ENCODE peak calls at places on chromosomes 6 and 20, in four cellular contexts. O, Z, P and R are unnamed samples.
A peak's percentile ranks its signal among the peaks of the same experiment; 100 is the strongest.

GRCh38 chr6:156009656-156010055 is 554.0 kb upstream of the NOX3 start:
- DNase-seq in O (no peak), Z (no peak), P (no peak), R (no peak)

GRCh38 chr6:147530132-147531060 is 21.9 kb downstream of the SAMD5 start:
- DNase-seq in O (no peak), Z (no peak), P (no peak), R (no peak)

GRCh38 chr6:21870071-21870729 is 276.6 kb downstream of the SOX4 start:
- DNase-seq in O (no peak), Z (no peak), P (no peak), R (no peak)

GRCh38 chr20:50678213-50678898 is 13.0 kb downstream of the RIPOR3 start:
- DNase-seq in O (no peak), Z (peak; percentile 94), P (no peak), R (no peak)

GRCh38 chr6:151065027-151065815 is 174.5 kb upstream of the AKAP12 start:
- DNase-seq in O (no peak), Z (no peak), P (no peak), R (no peak)

GRCh38 chr6:161369339-161369738 is 95.5 kb upstream of the AGPAT4 start:
- DNase-seq in O (peak; percentile 7), Z (no peak), P (no peak), R (no peak)

GRCh38 chr20:973785-974194 is 28.3 kb downstream of the RSPO4 start:
- DNase-seq in O (peak; percentile 9), Z (peak; percentile 64), P (no peak), R (no peak)

GRCh38 chr6:106520711-106521367 is 108.5 kb downstream of the RTN4IP1 start:
- DNase-seq in O (no peak), Z (no peak), P (no peak), R (no peak)

GRCh38 chr20:34544109-34544793 is 14.3 kb upstream of the MAP1LC3A start:
- DNase-seq in O (no peak), Z (no peak), P (no peak), R (peak; percentile 78)

GRCh38 chr20:22924949-22925612 is 110.0 kb upstream of the SSTR4 start:
- DNase-seq in O (no peak), Z (no peak), P (no peak), R (no peak)

GRCh38 chr20:23362392-23363256 is 642 bp downstream of the GZF1 start:
- DNase-seq in O (no peak), Z (peak; percentile 46), P (no peak), R (no peak)

GRCh38 chr6:168500519-168500918 is 59.5 kb downstream of the SMOC2 start:
- DNase-seq in O (no peak), Z (no peak), P (no peak), R (no peak)

GRCh38 chr6:30447237-30447636 is 42.1 kb upstream of the HLA-E start:
- DNase-seq in O (no peak), Z (peak; percentile 47), P (no peak), R (no peak)

GRCh38 chr6:1380625-1381396 is 8.6 kb upstream of the FOXF2 start:
- DNase-seq in O (no peak), Z (no peak), P (no peak), R (no peak)

GRCh38 chr6:56843476-56844349 is 111.2 kb upstream of the BEND6 start:
- DNase-seq in O (no peak), Z (peak; percentile 77), P (peak; percentile 89), R (peak; percentile 95)

GRCh38 chr6:166534658-166535406 is 51.6 kb downstream of the RAMACL start:
- DNase-seq in O (no peak), Z (no peak), P (no peak), R (no peak)

GRCh38 chr6:156283091-156283490 is 494.1 kb upstream of the ARID1B start:
- DNase-seq in O (no peak), Z (no peak), P (no peak), R (no peak)

GRCh38 chr20:29408034-29408695 is 1849.3 kb upstream of the DEFB115 start:
- DNase-seq in O (no peak), Z (no peak), P (no peak), R (no peak)

GRCh38 chr20:32664352-32665159 is 9.2 kb downstream of the C20orf203 start:
- DNase-seq in O (no peak), Z (peak; percentile 54), P (no peak), R (no peak)

GRCh38 chr6:155946860-155947259 is 491.2 kb upstream of the NOX3 start:
- DNase-seq in O (no peak), Z (no peak), P (no peak), R (no peak)

GRCh38 chr6:113258771-113259170 is 598.4 kb upstream of the MARCKS start:
- DNase-seq in O (no peak), Z (no peak), P (no peak), R (no peak)

GRCh38 chr20:11057624-11058023 is 383.8 kb upstream of the JAG1 start:
- DNase-seq in O (no peak), Z (no peak), P (no peak), R (no peak)

GRCh38 chr20:31485450-31486339 is 10.6 kb downstream of the REM1 start:
- DNase-seq in O (no peak), Z (no peak), P (no peak), R (no peak)

GRCh38 chr20:53023717-53024116 is 51.6 kb downstream of the TSHZ2 start:
- DNase-seq in O (no peak), Z (no peak), P (no peak), R (no peak)

GRCh38 chr6:113829702-113830058 is 27.5 kb upstream of the MARCKS start:
- DNase-seq in O (peak; percentile 61), Z (no peak), P (no peak), R (no peak)

GRCh38 chr6:17863971-17864754 is 123.3 kb downstream of the KIF13A start:
- DNase-seq in O (peak; percentile 59), Z (peak; percentile 15), P (peak; percentile 60), R (no peak)

GRCh38 chr6:136783495-136784270 is 8.6 kb downstream of the MAP3K5 start:
- DNase-seq in O (no peak), Z (no peak), P (no peak), R (no peak)

GRCh38 chr6:126618639-126619331 is 278.9 kb downstream of the CENPW start:
- DNase-seq in O (no peak), Z (no peak), P (no peak), R (no peak)

GRCh38 chr6:148747493-148748160 is 797 bp downstream of the UST start:
- DNase-seq in O (no peak), Z (no peak), P (peak; percentile 52), R (peak; percentile 94)

GRCh38 chr6:56040875-56041274 is 165.5 kb upstream of the BMP5 start:
- DNase-seq in O (no peak), Z (no peak), P (no peak), R (no peak)

GRCh38 chr6:97440590-97441176 is 157.7 kb upstream of the MMS22L start:
- DNase-seq in O (no peak), Z (peak; percentile 54), P (peak; percentile 81), R (no peak)

GRCh38 chr6:14716499-14717146 is 529.2 kb upstream of the JARID2 start:
- DNase-seq in O (no peak), Z (no peak), P (no peak), R (no peak)

GRCh38 chr6:133512410-133513016 is 271.4 kb downstream of the EYA4 start:
- DNase-seq in O (no peak), Z (peak; percentile 46), P (peak; percentile 54), R (no peak)
- TF ChIP-seq CTCF in O (peak; percentile 64), Z (peak; percentile 81), P (peak; percentile 93), R (peak; percentile 97)

GRCh38 chr20:58630063-58630462 is 21.0 kb upstream of the STX16 start:
- DNase-seq in O (no peak), Z (no peak), P (no peak), R (peak; percentile 12)

GRCh38 chr20:58629213-58629575 is 21.9 kb upstream of the STX16 start:
- DNase-seq in O (no peak), Z (no peak), P (no peak), R (no peak)

GRCh38 chr20:58627212-58628072 is 23.6 kb upstream of the STX16 start:
- DNase-seq in O (no peak), Z (no peak), P (no peak), R (no peak)

GRCh38 chr20:58626076-58626475 is 25.0 kb upstream of the STX16 start:
- DNase-seq in O (no peak), Z (no peak), P (no peak), R (no peak)

DNA sequence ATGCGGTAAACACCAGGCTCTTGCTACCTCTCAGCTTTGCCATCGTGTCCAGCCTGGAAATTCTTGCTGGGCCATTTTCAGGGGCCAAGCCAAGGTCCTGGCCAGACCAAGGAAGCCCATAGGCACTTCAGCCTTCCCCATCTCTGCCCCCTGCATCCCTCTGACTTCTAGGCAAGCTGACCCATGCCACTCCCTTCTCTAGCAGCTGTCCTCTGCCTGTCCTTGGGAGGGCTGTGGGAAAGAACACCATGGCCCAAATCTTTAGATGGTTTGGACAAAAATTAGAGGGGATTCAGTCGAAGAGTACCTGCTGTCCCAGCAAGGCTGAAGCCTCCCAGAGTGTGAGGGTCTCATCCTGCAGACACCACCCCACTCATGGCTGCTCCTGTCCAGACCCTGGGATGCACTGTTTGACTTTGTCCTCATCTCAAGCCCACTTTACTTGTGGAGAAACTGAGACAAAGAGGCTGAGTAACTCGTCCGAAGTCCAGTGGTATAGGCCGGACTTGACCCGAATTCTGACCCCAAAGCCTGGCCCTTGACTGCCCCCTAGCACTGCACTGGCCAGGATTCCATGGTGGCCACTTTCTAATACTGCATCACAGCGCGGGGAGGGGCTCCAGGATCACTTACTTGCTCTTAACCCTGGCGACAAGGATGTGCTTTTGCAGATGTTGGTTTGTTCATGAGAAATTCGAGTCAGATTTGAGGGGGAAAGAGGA is 22.4 kb upstream of the STX16 start:
- DNase-seq in O (no peak), Z (no peak), P (no peak), R (no peak)
- TF ChIP-seq CTCF in O (no peak), Z (peak; percentile 27), P (no peak), R (no peak)

DNA sequence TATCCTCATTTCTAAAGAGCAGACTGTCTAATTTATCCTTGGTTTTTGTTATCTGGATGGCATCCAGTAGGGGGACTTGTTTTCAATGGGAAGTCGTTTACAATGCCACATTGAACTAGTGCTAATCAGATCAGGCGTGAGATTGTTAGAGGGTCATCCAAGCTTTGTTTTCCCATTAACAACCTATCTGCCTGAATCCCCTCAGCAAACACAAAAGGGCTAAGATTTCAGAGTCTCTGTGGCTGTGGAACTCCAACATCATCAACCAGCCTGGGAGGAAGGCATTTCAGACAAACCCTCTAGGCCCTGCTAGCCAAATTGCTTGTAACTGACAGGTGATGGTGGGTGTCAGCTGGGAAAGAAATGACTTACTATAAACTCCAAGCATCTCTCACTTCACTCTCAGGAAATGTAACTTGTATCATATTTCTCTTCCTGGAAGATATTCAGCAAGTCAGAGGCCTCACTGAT is 47.7 kb downstream of the COL19A1 start:
- DNase-seq in O (no peak), Z (no peak), P (no peak), R (no peak)
- TF ChIP-seq CTCF in O (no peak), Z (no peak), P (no peak), R (peak; percentile 47)

DNA sequence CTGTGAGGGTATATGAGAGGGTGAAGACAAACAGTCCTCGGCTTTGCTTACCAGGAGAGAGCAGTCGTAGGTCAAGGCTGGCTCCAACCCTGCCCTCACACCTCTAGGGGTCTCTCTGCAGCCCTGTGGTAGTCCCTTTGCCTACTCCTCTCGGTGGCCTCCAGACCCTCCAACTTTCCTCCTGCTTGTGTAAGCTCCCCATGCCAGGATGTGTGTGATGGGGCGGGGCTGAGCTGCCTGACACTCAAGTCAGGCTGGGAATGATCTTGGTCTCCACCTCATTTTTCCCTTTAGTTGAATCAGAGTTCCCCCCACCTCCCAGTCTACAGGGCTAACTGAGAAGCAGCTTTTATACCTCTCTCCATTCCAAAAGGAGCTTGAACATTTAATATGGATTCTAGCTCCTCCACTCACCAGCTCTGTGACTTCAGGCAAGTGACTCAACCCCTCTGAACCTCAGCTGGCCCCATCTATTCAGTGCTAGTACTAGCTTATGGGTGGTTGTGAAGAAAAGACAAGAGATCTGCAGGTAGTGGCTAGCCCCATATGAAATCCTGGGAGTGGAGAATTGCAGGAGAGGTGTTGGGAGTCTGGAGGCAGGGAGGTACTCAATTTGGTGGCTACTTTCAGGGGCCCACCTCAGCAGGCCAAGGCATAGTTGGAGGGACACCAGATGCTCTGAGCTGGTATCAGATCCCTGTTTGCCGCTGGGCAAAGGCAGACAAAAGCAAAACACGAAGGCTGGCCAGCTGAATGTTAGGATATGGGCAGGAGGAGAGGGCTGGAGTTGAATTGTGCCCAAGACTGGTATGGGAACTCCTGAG is 971 bp downstream of the SLC29A1 start:
- DNase-seq in O (no peak), Z (no peak), P (no peak), R (no peak)
- TF ChIP-seq CTCF in O (no peak), Z (peak; percentile 2), P (no peak), R (no peak)